ENCODE peak calls at places on chromosomes 16 and 17, in six cellular contexts. S is A673, J is NCI-H1436 treated with DMSO at 0.1 percent for 48 hours, F is mesenteric fat pad, I is ecto neural progenitor cell, R is ascending aorta. Y is an unnamed sample.

GRCh38 chr17:46012506-46013079 is 13.5 kb downstream of the STH start:
- DNase-seq in R (no peak), I (no peak), F (no peak), S (no peak), J (no peak), Y (no peak)

GRCh38 chr17:78617371-78618061 is 40.3 kb upstream of the DNAH17 start:
- DNase-seq in R (no peak), S (no peak), F (no peak), I (no peak), J (no peak), Y (no peak)

GRCh38 chr16:88437367-88437964 is 15.6 kb upstream of the ZFPM1 start:
- DNase-seq in S (peak), I (peak), J (no peak), R (no peak), F (no peak), Y (peak)

GRCh38 chr17:32277284-32277683 is 11.7 kb downstream of the RHBDL3 start:
- DNase-seq in R (no peak), F (no peak), S (no peak), J (no peak), I (peak), Y (peak)

GRCh38 chr17:60944751-60945150 is 267.1 kb downstream of the BCAS3 start:
- DNase-seq in S (no peak), I (no peak), F (no peak), R (no peak), J (no peak), Y (no peak)

GRCh38 chr17:75910699-75911098 is 6.0 kb upstream of the MRPL38 start:
- DNase-seq in S (no peak), J (peak), I (peak), F (no peak), R (no peak), Y (peak)

GRCh38 chr16:83143788-83144187 is 517.0 kb downstream of the CDH13 start:
- DNase-seq in J (no peak), R (no peak), S (no peak), F (no peak), I (no peak), Y (peak)

GRCh38 chr17:62892870-62893338 is 73.1 kb upstream of the TANC2 start:
- DNase-seq in F (no peak), J (peak), S (no peak), R (no peak), I (no peak), Y (peak)

GRCh38 chr17:42872251-42872965 is 21.4 kb downstream of the AOC3 start:
- DNase-seq in S (no peak), J (no peak), F (no peak), R (no peak), I (no peak), Y (no peak)

GRCh38 chr16:14669776-14670175 is 24.3 kb downstream of the PLA2G10 start:
- DNase-seq in I (no peak), J (no peak), F (peak), S (no peak), R (no peak), Y (no peak)